ENCODE peak calls at places on chromosome 15, in four cellular contexts. N is choroid plexus epithelial cell, X is AG04450, O is WTC11. A is an unnamed sample.

GRCh38 chr15:65980824-65981456 is 111.6 kb downstream of the RAB11A start:
- DNase-seq in O (peak), X (peak), N (peak), A (no peak)

GRCh38 chr15:95845862-95846515 is 484.5 kb upstream of the NR2F2 start:
- DNase-seq in O (no peak), X (peak), N (peak), A (no peak)

GRCh38 chr15:31328999-31329639 is 2.5 kb downstream of the KLF13 start:
- DNase-seq in X (no peak), O (peak), N (no peak), A (no peak)

GRCh38 chr15:47817825-47818681 is 100.7 kb downstream of the SEMA6D start:
- DNase-seq in N (no peak), O (no peak), X (no peak), A (no peak)

GRCh38 chr15:64045774-64046346 is 425 bp downstream of the DAPK2 start:
- DNase-seq in N (no peak), X (no peak), O (no peak), A (no peak)

GRCh38 chr15:39151545-39151944 is 429.3 kb upstream of the THBS1 start:
- DNase-seq in O (no peak), N (no peak), X (no peak), A (no peak)

GRCh38 chr15:79243723-79244122 is 38.8 kb upstream of the ANKRD34C start:
- DNase-seq in O (no peak), X (no peak), N (peak), A (peak)

GRCh38 chr15:69456208-69457166 is 3.9 kb downstream of the RPLP1 start:
- DNase-seq in N (no peak), X (no peak), O (no peak), A (no peak)

GRCh38 chr15:58413253-58413652 is 18.5 kb upstream of the LIPC start:
- DNase-seq in O (no peak), N (no peak), X (no peak), A (no peak)

GRCh38 chr15:47725924-47726323 is 8.6 kb downstream of the SEMA6D start:
- DNase-seq in X (no peak), N (no peak), O (no peak), A (no peak)

GRCh38 chr15:20341901-20342605 is 199.5 kb downstream of the GOLGA6L6 start:
- DNase-seq in O (peak), X (no peak), N (no peak), A (peak)

GRCh38 chr15:25532269-25532668 is 93.4 kb upstream of the UBE3A start:
- DNase-seq in O (no peak), N (no peak), X (no peak), A (no peak)

GRCh38 chr15:63623231-63623969 is 26.2 kb downstream of the FBXL22 start:
- DNase-seq in X (no peak), O (no peak), N (no peak), A (no peak)

GRCh38 chr15:58095415-58095814 is 29.9 kb upstream of the ALDH1A2 start:
- DNase-seq in O (no peak), N (no peak), X (no peak), A (no peak)

GRCh38 chr15:71093089-71094024 is 21.9 kb upstream of the THSD4 start:
- DNase-seq in N (peak), O (no peak), X (no peak), A (peak)

GRCh38 chr15:87461621-87462020 is 794.9 kb downstream of the NTRK3 start:
- DNase-seq in N (no peak), X (no peak), O (no peak), A (no peak)

GRCh38 chr15:80071652-80072051 is 12.2 kb downstream of the ZFAND6 start:
- DNase-seq in N (no peak), O (no peak), X (no peak), A (no peak)

GRCh38 chr15:67030036-67030762 is 35.2 kb upstream of the SMAD3 start:
- DNase-seq in O (peak), X (no peak), N (no peak), A (no peak)

GRCh38 chr15:60572462-60573214 is 93.7 kb upstream of the ICE2 start:
- DNase-seq in O (no peak), N (no peak), X (no peak), A (no peak)

GRCh38 chr15:73844356-73844755 is 29.0 kb upstream of the TBC1D21 start:
- DNase-seq in O (no peak), N (peak), X (no peak), A (no peak)

GRCh38 chr15:85671156-85671555 is 123.6 kb downstream of the KLHL25 start:
- DNase-seq in O (no peak), N (peak), X (no peak), A (no peak)

GRCh38 chr15:40358492-40359353 is 704 bp downstream of the DISP2 start:
- DNase-seq in X (no peak), N (no peak), O (peak), A (no peak)
- TF ChIP-seq CTCF in X (no peak), N (no peak), O (no peak), A (no peak)

GRCh38 chr15:97680606-97681220 is 279.8 kb upstream of the ARRDC4 start:
- DNase-seq in X (no peak), O (no peak), N (no peak), A (no peak)
- TF ChIP-seq CTCF in X (no peak), O (no peak), N (no peak), A (no peak)

DNA sequence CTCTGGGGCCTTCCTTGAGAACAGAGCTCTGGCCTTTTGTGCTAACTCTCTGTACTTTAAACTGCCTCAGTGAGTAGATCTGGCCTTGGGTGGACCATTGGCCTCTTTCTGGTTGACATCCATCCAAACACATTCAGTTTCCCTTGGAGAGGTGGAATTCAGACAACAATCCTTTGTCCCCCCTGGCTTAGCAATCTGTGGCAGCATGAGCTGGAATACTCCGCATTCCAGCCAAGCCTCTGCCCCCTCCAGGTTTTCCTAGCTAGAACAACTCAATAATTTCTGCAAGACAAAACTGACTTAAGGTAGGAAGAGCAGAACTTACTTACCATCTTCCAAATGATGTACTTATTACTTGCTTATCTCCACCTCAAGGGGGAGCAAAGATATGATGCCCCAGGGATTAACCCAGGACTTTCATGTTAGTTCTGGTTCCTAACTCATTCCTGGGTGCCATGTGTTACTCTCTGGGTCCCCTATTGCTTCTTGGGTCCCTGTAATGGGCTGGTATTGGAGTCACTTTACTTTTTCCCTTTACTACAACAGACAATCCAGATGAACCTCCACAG is 21.8 kb upstream of the IL16 start:
- DNase-seq in N (no peak), X (no peak), O (no peak), A (no peak)
- TF ChIP-seq CTCF in N (peak), X (peak), O (no peak), A (no peak)

GRCh38 chr15:45274636-45275035 is 22.6 kb downstream of the SLC28A2 start:
- DNase-seq in X (no peak), O (no peak), N (no peak), A (no peak)

GRCh38 chr15:45279024-45279697 is 27.1 kb downstream of the SLC28A2 start:
- DNase-seq in X (peak), N (peak), O (peak), A (peak)

GRCh38 chr15:45276851-45277250 is 24.8 kb downstream of the SLC28A2 start:
- DNase-seq in X (no peak), O (no peak), N (peak), A (no peak)
- TF ChIP-seq CTCF in X (peak), O (no peak), N (peak), A (peak)

GRCh38 chr15:44130778-44131177 is 64.3 kb downstream of the FRMD5 start:
- DNase-seq in N (no peak), X (no peak), O (no peak), A (no peak)
- TF ChIP-seq CTCF in N (no peak), X (no peak), O (no peak), A (no peak)

DNA sequence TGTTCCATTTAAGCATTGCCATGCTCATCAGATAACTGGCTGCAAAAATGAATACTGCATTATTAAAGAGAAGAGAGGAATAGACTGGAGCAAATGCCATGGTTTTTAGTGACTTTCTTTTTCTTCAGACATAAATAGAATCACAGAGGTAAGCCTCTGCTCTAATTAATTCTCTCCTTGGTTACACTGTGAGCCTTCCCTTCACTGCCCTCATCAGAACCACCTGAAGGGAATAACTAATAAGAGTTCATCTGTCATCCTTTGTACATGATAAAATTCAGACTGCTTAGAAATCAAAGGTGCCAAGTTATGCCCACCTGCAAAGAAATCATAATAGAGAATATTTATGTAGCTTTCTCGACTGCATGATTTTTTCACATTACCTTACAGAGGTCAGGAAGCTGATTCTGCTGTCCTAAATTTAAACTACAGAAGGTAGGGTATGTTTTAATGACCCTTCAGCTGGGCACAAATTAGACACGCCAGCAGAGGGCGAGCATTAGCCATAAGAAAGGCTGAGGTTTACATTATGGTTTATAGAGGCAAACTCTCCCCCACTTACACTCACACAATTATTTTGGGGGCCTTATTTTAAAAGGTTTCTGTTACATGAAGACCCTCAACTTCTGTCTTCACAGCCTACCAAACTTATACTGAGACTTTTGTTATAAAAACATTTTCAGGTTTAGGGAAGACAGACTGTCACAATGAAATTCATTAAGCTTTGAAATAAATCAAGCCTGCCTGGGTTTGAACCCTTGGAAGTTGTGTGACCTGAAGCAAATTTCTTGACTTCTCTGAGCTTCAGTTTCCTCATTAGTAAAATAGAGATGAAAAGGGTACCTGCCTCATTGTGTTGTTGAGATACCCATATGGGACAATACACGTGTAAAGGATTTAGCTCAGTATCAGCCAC is 15.3 kb upstream of the UNC13C start:
- DNase-seq in N (peak), O (peak), X (no peak), A (no peak)
- TF ChIP-seq CTCF in N (peak), O (peak), X (peak), A (peak)

DNA sequence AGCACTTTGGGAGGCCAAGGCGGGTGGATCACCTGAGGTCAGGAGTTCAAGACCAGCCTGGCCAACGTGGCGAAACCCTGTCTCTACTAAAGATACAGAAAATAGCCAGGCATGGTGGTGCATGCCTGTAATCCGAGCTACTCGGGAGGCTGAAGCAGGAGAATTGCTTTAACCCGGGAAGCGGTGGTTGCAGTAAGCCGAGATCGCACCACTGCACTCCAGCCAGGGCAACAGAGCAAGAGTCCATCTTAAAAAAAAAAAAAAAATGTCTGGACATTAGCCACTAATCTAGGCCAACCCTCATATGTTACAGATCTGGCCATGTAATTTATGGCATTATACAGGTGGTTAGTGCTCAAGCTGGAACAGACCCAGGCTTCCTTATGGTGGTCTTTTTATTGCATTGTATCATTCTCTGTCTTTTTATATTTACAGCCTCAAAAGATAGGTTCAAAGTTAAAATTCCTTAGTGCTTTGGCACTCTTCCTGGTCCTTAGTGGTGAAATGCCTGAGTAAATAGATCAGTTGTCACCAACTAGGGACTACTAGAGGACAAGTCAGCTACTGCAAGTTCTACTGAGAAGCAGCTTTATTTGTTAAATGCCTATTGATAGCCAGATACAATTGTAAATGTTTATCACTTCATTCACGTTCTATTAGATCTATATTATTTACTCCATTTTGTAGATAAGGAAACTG is 16.0 kb downstream of the STARD9 start:
- DNase-seq in O (no peak), X (no peak), N (peak), A (no peak)
- TF ChIP-seq CTCF in O (no peak), X (peak), N (peak), A (peak)

GRCh38 chr15:99390667-99391066 is 139.4 kb downstream of the LRRC28 start:
- DNase-seq in X (no peak), N (no peak), O (no peak), A (no peak)
- TF ChIP-seq CTCF in X (peak), N (peak), O (peak), A (no peak)